ENCODE peak calls at places on chromosomes 13 and 19, in nine cellular contexts. V is fibroblast of pulmonary artery; U is cardiac fibroblast; L is GDM1; R is COR-L47; F is EH; A is psoas muscle; S is activated T-cell treated with anti-CD3 and anti-CD28 coated beads, Interleukin-2, amount 50 U/mL, for 48 hours; N is germinal center. J is an unnamed sample.

GRCh38 chr13:113879506-113880360 is 15.9 kb upstream of the GAS6 start:
- DNase-seq in A (no peak), V (no peak), R (no peak), U (no peak), L (no peak), S (no peak), N (no peak), F (no peak), J (no peak)

GRCh38 chr13:98264877-98265276 is 87.8 kb upstream of the RNF113B start:
- DNase-seq in V (no peak), F (no peak), N (no peak), R (no peak), U (no peak), A (no peak), S (no peak), L (no peak), J (no peak)

GRCh38 chr19:55503447-55504251 is 15.4 kb downstream of the SSC5D start:
- DNase-seq in F (peak; percentile 89), L (peak; percentile 88), U (peak; percentile 91), R (peak; percentile 86), A (peak; percentile 93), V (peak; percentile 90), S (peak; percentile 97), N (peak; percentile 98), J (peak; percentile 93)

GRCh38 chr19:55676384-55676783 is 1.4 kb downstream of the EPN1 start:
- DNase-seq in S (no peak), U (peak; percentile 39), L (no peak), F (peak; percentile 16), A (no peak), V (peak; percentile 31), N (no peak), R (no peak), J (no peak)

GRCh38 chr19:6925801-6926751 is 38.7 kb downstream of the ADGRE1 start:
- DNase-seq in V (no peak), A (no peak), U (no peak), R (no peak), L (no peak), S (peak; percentile 45), F (no peak), N (no peak), J (no peak)

GRCh38 chr13:39410089-39410901 is 192.7 kb downstream of the LHFPL6 start:
- DNase-seq in S (no peak), F (peak; percentile 44), L (no peak), A (no peak), U (peak; percentile 90), R (no peak), N (no peak), V (peak; percentile 93), J (no peak)

GRCh38 chr13:22926176-22927007 is 254.4 kb upstream of the SGCG start:
- DNase-seq in R (no peak), U (peak; percentile 31), N (no peak), A (peak; percentile 84), S (no peak), F (peak; percentile 45), V (peak; percentile 8), L (no peak), J (no peak)

GRCh38 chr13:111855016-111855590 is 211.8 kb upstream of the SOX1 start:
- DNase-seq in S (no peak), A (no peak), N (no peak), U (no peak), R (no peak), L (no peak), V (no peak), F (no peak), J (no peak)

GRCh38 chr13:111022886-111023285 is 92.2 kb upstream of the ARHGEF7 start:
- DNase-seq in V (no peak), N (no peak), L (no peak), F (no peak), S (no peak), A (no peak), U (no peak), R (no peak), J (no peak)

GRCh38 chr13:24038846-24039330 is 121.6 kb upstream of the SPATA13 start:
- DNase-seq in A (no peak), L (no peak), U (no peak), R (peak; percentile 54), F (peak; percentile 81), V (no peak), N (no peak), S (no peak), J (no peak)

GRCh38 chr19:35940078-35940775 is 4.1 kb downstream of the LRFN3 start:
- DNase-seq in V (no peak), U (no peak), R (no peak), N (no peak), A (no peak), F (no peak), S (no peak), L (no peak), J (no peak)

GRCh38 chr13:108326318-108326717 is 56.8 kb downstream of the TNFSF13B start:
- DNase-seq in S (no peak), F (no peak), N (peak; percentile 44), R (no peak), V (peak; percentile 21), A (no peak), L (no peak), U (no peak), J (no peak)

GRCh38 chr13:112756511-112756966 is 66.7 kb downstream of the ATP11A start:
- DNase-seq in L (no peak), N (no peak), A (no peak), S (no peak), U (no peak), R (peak; percentile 86), V (no peak), F (no peak), J (no peak)

GRCh38 chr19:13026478-13026999 is 31.3 kb downstream of the NFIX start:
- DNase-seq in U (peak; percentile 45), L (no peak), N (no peak), R (peak; percentile 37), V (peak; percentile 40), A (no peak), S (no peak), F (peak; percentile 64), J (no peak)

GRCh38 chr19:57637379-57637778 is 4.4 kb downstream of the ZNF211 start:
- DNase-seq in L (no peak), V (no peak), U (no peak), A (no peak), R (no peak), S (no peak), F (no peak), N (no peak), J (no peak)

GRCh38 chr19:18961767-18962423 is 20.9 kb upstream of the HOMER3 start:
- DNase-seq in U (no peak), F (no peak), L (no peak), N (peak; percentile 60), R (peak; percentile 35), A (no peak), V (no peak), S (peak; percentile 26), J (no peak)

GRCh38 chr13:49652691-49653305 is 24.5 kb downstream of the ARL11 start:
- DNase-seq in U (peak; percentile 30), L (no peak), R (peak; percentile 29), A (peak; percentile 27), N (peak; percentile 36), V (peak; percentile 35), F (peak; percentile 51), S (peak; percentile 33), J (no peak)

GRCh38 chr13:46817081-46817480 is 20.1 kb upstream of the ESD start:
- DNase-seq in V (peak; percentile 82), A (no peak), U (peak; percentile 70), N (no peak), L (no peak), R (no peak), S (no peak), F (no peak), J (no peak)

GRCh38 chr13:59374720-59375119 is 789.0 kb downstream of the DIAPH3 start:
- DNase-seq in L (peak; percentile 50), V (no peak), U (no peak), N (no peak), A (no peak), R (no peak), S (no peak), F (no peak), J (no peak)

GRCh38 chr13:49219647-49220034 is 497 bp upstream of the MLNR start:
- DNase-seq in V (no peak), N (no peak), F (no peak), R (no peak), A (no peak), U (no peak), S (no peak), L (no peak), J (no peak)

GRCh38 chr19:35622750-35623149 is 6.1 kb upstream of the RBM42 start:
- DNase-seq in F (no peak), V (no peak), U (no peak), L (no peak), N (no peak), R (no peak), S (no peak), A (no peak), J (no peak)

GRCh38 chr19:44924243-44924725 is 9.9 kb downstream of the APOC1 start:
- DNase-seq in U (no peak), F (no peak), A (no peak), S (no peak), R (no peak), N (no peak), L (no peak), V (no peak), J (no peak)

GRCh38 chr13:80339841-80340642 is 884 bp downstream of the SPRY2 start:
- DNase-seq in N (no peak), R (peak; percentile 28), A (peak; percentile 55), F (peak; percentile 55), L (no peak), S (peak; percentile 37), U (peak; percentile 46), V (peak; percentile 42), J (peak; percentile 15)

GRCh38 chr19:58434217-58434616 is 5.7 kb downstream of the ZNF132 start:
- DNase-seq in A (no peak), R (no peak), F (no peak), N (no peak), V (peak; percentile 31), L (no peak), U (peak; percentile 26), S (no peak), J (no peak)

GRCh38 chr13:59112375-59112774 is 1051.4 kb downstream of the DIAPH3 start:
- DNase-seq in L (no peak), N (no peak), V (peak; percentile 98), A (no peak), S (no peak), R (no peak), F (peak; percentile 85), U (peak; percentile 95), J (no peak)

GRCh38 chr19:13277104-13277809 is 127.0 kb downstream of the IER2 start:
- DNase-seq in A (peak; percentile 28), U (peak; percentile 77), S (peak; percentile 73), R (peak; percentile 32), F (peak; percentile 79), L (peak; percentile 44), N (peak; percentile 72), V (peak; percentile 83), J (peak; percentile 74)

GRCh38 chr19:45086453-45086852 is 6.5 kb upstream of the PPP1R37 start:
- DNase-seq in A (no peak), U (no peak), S (no peak), L (no peak), V (no peak), F (no peak), N (no peak), R (no peak), J (no peak)

GRCh38 chr19:16519230-16519687 is 23.0 kb downstream of the CHERP start:
- DNase-seq in U (no peak), S (no peak), R (no peak), A (no peak), F (no peak), L (no peak), N (no peak), V (no peak), J (no peak)

GRCh38 chr19:49157445-49158224 is at the start of gene TRPM4:
- DNase-seq in U (peak; percentile 82), S (peak; percentile 75), N (no peak), F (peak; percentile 83), L (peak; percentile 66), A (peak; percentile 92), V (peak; percentile 70), R (peak; percentile 63), J (no peak)

GRCh38 chr19:47699360-47699917 is 13.8 kb upstream of the EHD2 start:
- DNase-seq in S (peak; percentile 78), V (peak; percentile 41), F (peak; percentile 51), R (peak; percentile 33), U (peak; percentile 43), A (peak; percentile 55), L (no peak), N (peak; percentile 81), J (peak; percentile 40)

GRCh38 chr13:114081761-114082681 is 50.4 kb downstream of the RASA3 start:
- DNase-seq in L (no peak), N (no peak), U (no peak), A (no peak), S (no peak), R (peak; percentile 44), V (no peak), F (no peak), J (no peak)

J was measured in naive B cell.